ENCODE peak calls at places on chromosomes 6 and 20, in four cellular contexts. E is OCI-LY7; G is NCI-H2081; P is effector CD4-positive, alpha-beta T cell. F is an unnamed sample.

GRCh38 chr6:134199848-134200606 is 117.9 kb downstream of the SGK1 start:
- DNase-seq in E (no peak), G (no peak), P (no peak), F (no peak)

GRCh38 chr6:11772109-11772830 is 6.3 kb downstream of the ADTRP start:
- DNase-seq in E (no peak), G (no peak), P (no peak), F (peak)

GRCh38 chr20:61118429-61119224 is 133.4 kb upstream of the CDH4 start:
- DNase-seq in E (no peak), G (no peak), P (no peak), F (no peak)

GRCh38 chr6:73577605-73578160 is 56.9 kb upstream of the EEF1A1 start:
- DNase-seq in E (no peak), G (no peak), P (no peak), F (no peak)

GRCh38 chr6:14763139-14763538 is 482.7 kb upstream of the JARID2 start:
- DNase-seq in E (no peak), G (no peak), P (no peak), F (no peak)

GRCh38 chr20:40848530-40848929 is 159.5 kb upstream of the MAFB start:
- DNase-seq in E (no peak), G (no peak), P (no peak), F (no peak)

GRCh38 chr20:38178581-38178980 is 13.5 kb upstream of the TGM2 start:
- DNase-seq in E (no peak), G (no peak), P (no peak), F (no peak)

GRCh38 chr6:15363523-15364400 is 117.9 kb downstream of the JARID2 start:
- DNase-seq in E (no peak), G (no peak), P (no peak), F (peak)

GRCh38 chr6:130620338-130620781 is 206.8 kb upstream of the SMLR1 start:
- DNase-seq in E (no peak), G (no peak), P (no peak), F (no peak)

F was measured in G401.